ENCODE peak calls at places on chromosome 1, in nine cellular contexts. One of them, this sample, is unnamed. For H3K4me1, the result is how much of the 10 kb centered on the place peaks cover.

GRCh38 chr1:64875101-64875500 is 91.2 kb downstream of the JAK1 start:
- DNase-seq in CD8-positive, alpha-beta memory T cell: no peak
- DNase-seq in PC-3: no peak
- DNase-seq in lung: no peak
- DNase-seq in GM23338: no peak
- DNase-seq in A673: no peak
- DNase-seq in HCT116: no peak
- DNase-seq in tibial nerve: no peak
- DNase-seq in ovary: no peak
- DNase-seq in this sample: no peak

GRCh38 chr1:6447818-6448748 is 17.9 kb downstream of the TNFRSF25 start:
- DNase-seq in CD8-positive, alpha-beta memory T cell: peak
- DNase-seq in PC-3: peak
- DNase-seq in lung: no peak
- DNase-seq in GM23338: peak
- DNase-seq in A673: no peak
- DNase-seq in HCT116: peak
- DNase-seq in tibial nerve: no peak
- DNase-seq in ovary: no peak
- DNase-seq in this sample: no peak

GRCh38 chr1:204842892-204843291 is 27.8 kb upstream of the NFASC start:
- DNase-seq in CD8-positive, alpha-beta memory T cell: no peak
- DNase-seq in PC-3: no peak
- DNase-seq in lung: no peak
- DNase-seq in GM23338: no peak
- DNase-seq in A673: peak
- DNase-seq in HCT116: no peak
- DNase-seq in tibial nerve: no peak
- DNase-seq in ovary: no peak
- DNase-seq in this sample: no peak

GRCh38 chr1:201753492-201753891 is 75.5 kb upstream of the IPO9 start:
- DNase-seq in CD8-positive, alpha-beta memory T cell: no peak
- DNase-seq in PC-3: no peak
- DNase-seq in lung: no peak
- DNase-seq in GM23338: no peak
- DNase-seq in A673: no peak
- DNase-seq in HCT116: no peak
- DNase-seq in tibial nerve: no peak
- DNase-seq in ovary: no peak
- DNase-seq in this sample: no peak

GRCh38 chr1:179393721-179394120 is 27.9 kb downstream of the AXDND1 start:
- DNase-seq in CD8-positive, alpha-beta memory T cell: no peak
- DNase-seq in PC-3: no peak
- DNase-seq in lung: no peak
- DNase-seq in GM23338: no peak
- DNase-seq in A673: no peak
- DNase-seq in HCT116: no peak
- DNase-seq in tibial nerve: no peak
- DNase-seq in ovary: no peak
- DNase-seq in this sample: no peak

GRCh38 chr1:85465791-85466134 is 804 bp upstream of the DDAH1 start:
- DNase-seq in CD8-positive, alpha-beta memory T cell: no peak
- DNase-seq in PC-3: no peak
- DNase-seq in lung: no peak
- DNase-seq in GM23338: no peak
- DNase-seq in A673: no peak
- DNase-seq in HCT116: no peak
- DNase-seq in tibial nerve: no peak
- DNase-seq in ovary: no peak
- DNase-seq in this sample: peak

GRCh38 chr1:49036700-49037099 is 260.0 kb upstream of the BEND5 start:
- DNase-seq in CD8-positive, alpha-beta memory T cell: no peak
- DNase-seq in PC-3: peak
- DNase-seq in lung: no peak
- DNase-seq in GM23338: peak
- DNase-seq in A673: peak
- DNase-seq in HCT116: no peak
- DNase-seq in tibial nerve: no peak
- DNase-seq in ovary: no peak
- DNase-seq in this sample: no peak

GRCh38 chr1:243731301-243731891 is 118.6 kb downstream of the AKT3 start:
- DNase-seq in CD8-positive, alpha-beta memory T cell: no peak
- DNase-seq in PC-3: no peak
- DNase-seq in lung: no peak
- DNase-seq in GM23338: no peak
- DNase-seq in A673: no peak
- DNase-seq in HCT116: no peak
- DNase-seq in tibial nerve: no peak
- DNase-seq in ovary: no peak
- DNase-seq in this sample: no peak

GRCh38 chr1:89812992-89813391 is 7.8 kb upstream of the LRRC8D start:
- DNase-seq in CD8-positive, alpha-beta memory T cell: no peak
- DNase-seq in PC-3: no peak
- DNase-seq in lung: no peak
- DNase-seq in GM23338: no peak
- DNase-seq in A673: peak
- DNase-seq in HCT116: no peak
- DNase-seq in tibial nerve: no peak
- DNase-seq in ovary: no peak
- DNase-seq in this sample: no peak

GRCh38 chr1:203085528-203086406 is at the start of gene MYOG:
- DNase-seq in CD8-positive, alpha-beta memory T cell: no peak
- DNase-seq in PC-3: no peak
- DNase-seq in lung: no peak
- DNase-seq in GM23338: no peak
- DNase-seq in A673: no peak
- DNase-seq in HCT116: no peak
- DNase-seq in tibial nerve: no peak
- DNase-seq in ovary: no peak
- DNase-seq in this sample: no peak

GRCh38 chr1:234608720-234609527 is 1.1 kb downstream of the IRF2BP2 start:
- DNase-seq in CD8-positive, alpha-beta memory T cell: peak
- DNase-seq in PC-3: peak
- DNase-seq in lung: no peak
- DNase-seq in GM23338: peak
- DNase-seq in A673: peak
- DNase-seq in HCT116: no peak
- DNase-seq in tibial nerve: no peak
- DNase-seq in ovary: peak
- DNase-seq in this sample: peak

GRCh38 chr1:4494558-4494957 is 159.9 kb upstream of the AJAP1 start:
- DNase-seq in CD8-positive, alpha-beta memory T cell: no peak
- DNase-seq in PC-3: no peak
- DNase-seq in lung: no peak
- DNase-seq in GM23338: no peak
- DNase-seq in A673: no peak
- DNase-seq in HCT116: no peak
- DNase-seq in tibial nerve: no peak
- DNase-seq in ovary: no peak
- DNase-seq in this sample: no peak

GRCh38 chr1:234000557-234001081 is 96.1 kb downstream of the SLC35F3 start:
- DNase-seq in CD8-positive, alpha-beta memory T cell: no peak
- DNase-seq in PC-3: no peak
- DNase-seq in lung: no peak
- DNase-seq in GM23338: peak
- DNase-seq in A673: peak
- DNase-seq in HCT116: no peak
- DNase-seq in tibial nerve: no peak
- DNase-seq in ovary: no peak
- DNase-seq in this sample: no peak

GRCh38 chr1:44268054-44268453 is 54.8 kb downstream of the DMAP1 start:
- DNase-seq in CD8-positive, alpha-beta memory T cell: no peak
- DNase-seq in PC-3: no peak
- DNase-seq in lung: no peak
- DNase-seq in GM23338: no peak
- DNase-seq in A673: no peak
- DNase-seq in HCT116: no peak
- DNase-seq in tibial nerve: no peak
- DNase-seq in ovary: no peak
- DNase-seq in this sample: no peak

GRCh38 chr1:1157914-1158710 is 15.6 kb upstream of the TTLL10 start:
- DNase-seq in CD8-positive, alpha-beta memory T cell: peak
- DNase-seq in PC-3: peak
- DNase-seq in lung: peak
- DNase-seq in GM23338: peak
- DNase-seq in A673: peak
- DNase-seq in HCT116: no peak
- DNase-seq in tibial nerve: no peak
- DNase-seq in ovary: peak
- DNase-seq in this sample: peak

GRCh38 chr1:41366428-41367101 is 5.3 kb downstream of the FOXO6 start:
- DNase-seq in CD8-positive, alpha-beta memory T cell: peak
- DNase-seq in PC-3: no peak
- DNase-seq in lung: no peak
- DNase-seq in GM23338: no peak
- DNase-seq in A673: peak
- DNase-seq in HCT116: no peak
- DNase-seq in tibial nerve: no peak
- DNase-seq in ovary: peak
- DNase-seq in this sample: no peak

GRCh38 chr1:17757426-17757825 is 2.3 kb downstream of the ACTL8 start:
- DNase-seq in CD8-positive, alpha-beta memory T cell: no peak
- DNase-seq in PC-3: no peak
- DNase-seq in lung: no peak
- DNase-seq in GM23338: no peak
- DNase-seq in A673: no peak
- DNase-seq in HCT116: no peak
- DNase-seq in tibial nerve: no peak
- DNase-seq in ovary: no peak
- DNase-seq in this sample: no peak

GRCh38 chr1:173097001-173097400 is 46.3 kb upstream of the TNFSF18 start:
- DNase-seq in CD8-positive, alpha-beta memory T cell: no peak
- DNase-seq in PC-3: peak
- DNase-seq in lung: no peak
- DNase-seq in GM23338: no peak
- DNase-seq in A673: no peak
- DNase-seq in HCT116: no peak
- DNase-seq in tibial nerve: no peak
- DNase-seq in ovary: no peak
- DNase-seq in this sample: no peak

GRCh38 chr1:59967141-59967697 is 40.6 kb upstream of the CYP2J2 start:
- DNase-seq in CD8-positive, alpha-beta memory T cell: no peak
- DNase-seq in PC-3: peak
- DNase-seq in lung: no peak
- DNase-seq in GM23338: no peak
- DNase-seq in A673: no peak
- DNase-seq in HCT116: no peak
- DNase-seq in tibial nerve: no peak
- DNase-seq in ovary: no peak
- DNase-seq in this sample: no peak

GRCh38 chr1:54949971-54950360 is 30.5 kb upstream of the TMEM61 start:
- DNase-seq in CD8-positive, alpha-beta memory T cell: no peak
- DNase-seq in PC-3: peak
- DNase-seq in lung: no peak
- DNase-seq in GM23338: no peak
- DNase-seq in A673: no peak
- DNase-seq in HCT116: no peak
- DNase-seq in tibial nerve: no peak
- DNase-seq in ovary: no peak
- DNase-seq in this sample: no peak

GRCh38 chr1:24058671-24059455 is 53.1 kb downstream of the MYOM3 start:
- DNase-seq in CD8-positive, alpha-beta memory T cell: no peak
- DNase-seq in PC-3: no peak
- DNase-seq in lung: no peak
- DNase-seq in GM23338: no peak
- DNase-seq in A673: no peak
- DNase-seq in HCT116: no peak
- DNase-seq in tibial nerve: no peak
- DNase-seq in ovary: peak
- DNase-seq in this sample: no peak

GRCh38 chr1:231240531-231240882 is 505 bp upstream of the GNPAT start:
- DNase-seq in CD8-positive, alpha-beta memory T cell: no peak
- DNase-seq in PC-3: peak
- DNase-seq in lung: no peak
- DNase-seq in GM23338: no peak
- DNase-seq in A673: no peak
- DNase-seq in HCT116: no peak
- DNase-seq in tibial nerve: no peak
- DNase-seq in ovary: peak
- DNase-seq in this sample: no peak
- H3K4me1 ChIP-seq in CD8-positive, alpha-beta memory T cell: half or more
- H3K4me1 ChIP-seq in PC-3: under half
- H3K4me1 ChIP-seq in lung: under half
- H3K4me1 ChIP-seq in GM23338: under half
- H3K4me1 ChIP-seq in A673: under half
- H3K4me1 ChIP-seq in HCT116: under half
- H3K4me1 ChIP-seq in tibial nerve: under half
- H3K4me1 ChIP-seq in ovary: under half
- H3K4me1 ChIP-seq in this sample: under half

GRCh38 chr1:61711969-61712368 is 13.0 kb downstream of the TM2D1 start:
- DNase-seq in CD8-positive, alpha-beta memory T cell: no peak
- DNase-seq in PC-3: peak
- DNase-seq in lung: no peak
- DNase-seq in GM23338: no peak
- DNase-seq in A673: no peak
- DNase-seq in HCT116: no peak
- DNase-seq in tibial nerve: no peak
- DNase-seq in ovary: no peak
- DNase-seq in this sample: no peak
- H3K4me1 ChIP-seq in CD8-positive, alpha-beta memory T cell: under half
- H3K4me1 ChIP-seq in PC-3: under half
- H3K4me1 ChIP-seq in lung: under half
- H3K4me1 ChIP-seq in GM23338: under half
- H3K4me1 ChIP-seq in A673: under half
- H3K4me1 ChIP-seq in HCT116: under half
- H3K4me1 ChIP-seq in tibial nerve: under half
- H3K4me1 ChIP-seq in ovary: under half
- H3K4me1 ChIP-seq in this sample: under half

DNA sequence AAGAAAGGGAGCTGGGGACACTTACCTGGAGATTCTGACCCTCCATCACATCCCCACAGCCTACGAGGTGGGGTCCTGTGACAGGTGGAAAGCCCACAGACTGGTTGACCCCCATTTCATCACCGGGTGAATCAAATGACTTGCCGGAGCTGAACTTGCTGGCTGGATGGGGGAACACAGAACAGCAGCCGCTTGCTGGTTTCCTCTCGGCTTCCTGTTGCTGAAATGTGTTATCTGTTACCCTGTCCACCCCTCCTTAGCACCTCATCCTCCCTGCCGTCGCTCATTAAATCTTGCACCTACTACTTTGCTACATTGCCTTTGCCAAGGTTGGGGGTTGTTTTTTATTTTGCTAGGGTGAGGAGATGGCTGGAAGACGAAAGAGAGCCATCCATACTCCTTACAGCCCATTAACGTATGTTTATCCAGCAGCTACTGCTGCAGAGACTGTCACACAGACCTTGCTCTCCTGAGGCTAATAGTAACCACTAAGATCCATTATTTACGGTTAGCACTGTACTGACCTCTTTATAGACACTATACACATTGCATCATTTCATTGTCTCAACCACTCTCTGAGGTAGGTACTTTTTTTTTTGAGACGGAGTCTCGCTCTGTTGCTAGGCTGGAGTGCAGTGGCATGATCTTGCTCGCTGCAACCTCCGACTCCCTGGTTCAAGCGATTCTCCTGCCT is 7.0 kb downstream of the PAFAH2 start:
- DNase-seq in CD8-positive, alpha-beta memory T cell: peak
- DNase-seq in PC-3: no peak
- DNase-seq in lung: no peak
- DNase-seq in GM23338: no peak
- DNase-seq in A673: no peak
- DNase-seq in HCT116: no peak
- DNase-seq in tibial nerve: no peak
- DNase-seq in ovary: no peak
- DNase-seq in this sample: no peak
- H3K4me1 ChIP-seq in CD8-positive, alpha-beta memory T cell: half or more
- H3K4me1 ChIP-seq in PC-3: under half
- H3K4me1 ChIP-seq in lung: under half
- H3K4me1 ChIP-seq in GM23338: under half
- H3K4me1 ChIP-seq in A673: under half
- H3K4me1 ChIP-seq in HCT116: under half
- H3K4me1 ChIP-seq in tibial nerve: under half
- H3K4me1 ChIP-seq in ovary: under half
- H3K4me1 ChIP-seq in this sample: under half

GRCh38 chr1:170273556-170274501 is 128.1 kb downstream of the NTMT2 start:
- DNase-seq in CD8-positive, alpha-beta memory T cell: no peak
- DNase-seq in PC-3: no peak
- DNase-seq in lung: no peak
- DNase-seq in GM23338: no peak
- DNase-seq in A673: no peak
- DNase-seq in HCT116: no peak
- DNase-seq in tibial nerve: peak
- DNase-seq in ovary: no peak
- DNase-seq in this sample: no peak
- H3K4me1 ChIP-seq in CD8-positive, alpha-beta memory T cell: under half
- H3K4me1 ChIP-seq in PC-3: under half
- H3K4me1 ChIP-seq in lung: under half
- H3K4me1 ChIP-seq in GM23338: under half
- H3K4me1 ChIP-seq in A673: under half
- H3K4me1 ChIP-seq in HCT116: under half
- H3K4me1 ChIP-seq in tibial nerve: under half
- H3K4me1 ChIP-seq in ovary: under half
- H3K4me1 ChIP-seq in this sample: under half

This sample was measured in SJSA1.